ENCODE peak calls at places on chromosomes 3 and 15, in ten cellular contexts. G, Z, L, Q, J, F, E, U, Y and R are unnamed samples.

GRCh38 chr15:75154461-75155062 is 47.1 kb upstream of the C15orf39 start:
- DNase-seq in E (no peak), F (no peak), Z (no peak), G (no peak), U (no peak), Y (no peak), L (no peak), J (no peak), Q (no peak), R (no peak)

GRCh38 chr3:70994644-70995043 is 588.9 kb downstream of the FOXP1 start:
- DNase-seq in Y (no peak), Z (no peak), Q (no peak), U (no peak), L (no peak), J (no peak), E (no peak), F (no peak), G (no peak), R (no peak)

GRCh38 chr3:46660543-46661523 is 32.6 kb downstream of the ALS2CL start:
- DNase-seq in L (no peak), U (no peak), Y (no peak), J (no peak), F (no peak), E (peak), G (no peak), Z (no peak), Q (no peak), R (no peak)

GRCh38 chr3:73029321-73029796 is 32.1 kb upstream of the EBLN2 start:
- DNase-seq in E (no peak), Q (no peak), J (no peak), F (no peak), Z (peak), L (no peak), Y (no peak), G (peak), U (no peak), R (no peak)

GRCh38 chr15:66594344-66594743 is 28.5 kb upstream of the LCTL start:
- DNase-seq in L (peak), U (no peak), Z (no peak), Q (no peak), E (no peak), J (peak), Y (no peak), F (no peak), G (no peak), R (no peak)

GRCh38 chr15:99976811-99977271 is 243.6 kb upstream of the LYSMD4 start:
- DNase-seq in E (no peak), Y (no peak), F (no peak), U (no peak), Q (no peak), Z (no peak), J (no peak), L (no peak), G (peak), R (no peak)

GRCh38 chr3:182740710-182741109 is 52.6 kb upstream of the ATP11B start:
- DNase-seq in F (no peak), U (no peak), Q (peak), Y (no peak), G (no peak), E (peak), L (no peak), Z (no peak), J (no peak), R (no peak)

GRCh38 chr3:190175490-190175889 is 54.8 kb upstream of the P3H2 start:
- DNase-seq in J (no peak), F (no peak), E (no peak), Q (no peak), Z (no peak), U (no peak), L (no peak), Y (no peak), G (no peak), R (no peak)

GRCh38 chr3:128408693-128409620 is 57.7 kb downstream of the DNAJB8 start:
- DNase-seq in F (no peak), U (no peak), L (peak), G (no peak), Q (peak), Y (no peak), Z (no peak), J (peak), E (peak), R (no peak)

GRCh38 chr3:66297917-66298316 is 77.1 kb downstream of the SLC25A26 start:
- DNase-seq in Q (no peak), J (no peak), Y (no peak), E (no peak), Z (peak), L (no peak), U (no peak), G (peak), F (no peak), R (no peak)

GRCh38 chr3:45551214-45552010 is 43.1 kb upstream of the LIMD1 start:
- DNase-seq in J (no peak), G (peak), F (no peak), U (no peak), L (no peak), Z (peak), Q (peak), Y (peak), E (peak), R (no peak)

GRCh38 chr3:167671878-167672427 is 18.2 kb upstream of the WDR49 start:
- DNase-seq in L (no peak), G (no peak), Y (no peak), E (no peak), J (no peak), Q (no peak), Z (no peak), F (no peak), U (no peak), R (no peak)

GRCh38 chr15:97566957-97567356 is 393.5 kb upstream of the ARRDC4 start:
- DNase-seq in Z (no peak), Y (no peak), F (no peak), L (no peak), U (no peak), E (no peak), G (no peak), Q (no peak), J (no peak), R (no peak)

GRCh38 chr15:89083246-89083645 is 5.0 kb upstream of the ABHD2 start:
- DNase-seq in Y (no peak), L (no peak), E (no peak), G (no peak), U (no peak), Q (no peak), F (no peak), Z (no peak), J (no peak), R (no peak)

GRCh38 chr15:93035953-93036810 is 52.8 kb downstream of the RGMA start:
- DNase-seq in Q (peak), U (no peak), J (peak), G (peak), F (peak), Y (peak), L (peak), E (peak), Z (no peak), R (no peak)

GRCh38 chr3:69999191-70000027 is at the start of gene SAMMSON:
- DNase-seq in J (no peak), F (no peak), L (peak), Z (no peak), Q (peak), E (no peak), U (no peak), Y (no peak), G (peak), R (no peak)

GRCh38 chr15:44319385-44319784 is 30.9 kb downstream of the GOLM2 start:
- DNase-seq in F (no peak), U (peak), Z (no peak), E (no peak), Q (no peak), J (no peak), L (peak), Y (no peak), G (no peak), R (no peak)

GRCh38 chr3:66582721-66583141 is 81.9 kb upstream of the LRIG1 start:
- DNase-seq in Y (no peak), F (no peak), Q (no peak), J (peak), L (no peak), Z (peak), G (no peak), U (peak), E (no peak), R (peak)

GRCh38 chr3:146382386-146382785 is 87.0 kb downstream of the PLSCR2 start:
- DNase-seq in G (peak), Z (peak), J (no peak), F (no peak), Y (no peak), L (peak), Q (peak), E (no peak), U (no peak), R (no peak)

GRCh38 chr3:109545746-109546145 is 208.4 kb upstream of the DPPA4 start:
- DNase-seq in U (no peak), Z (no peak), F (no peak), L (no peak), G (no peak), Q (no peak), Y (no peak), E (no peak), J (no peak), R (no peak)

GRCh38 chr3:111904376-111905241 is 45.5 kb downstream of the PHLDB2 start:
- DNase-seq in Q (no peak), Z (peak), J (no peak), L (no peak), U (no peak), E (no peak), F (no peak), Y (no peak), G (peak), R (no peak)

GRCh38 chr3:59320080-59320479 is 270.3 kb upstream of the CFAP20DC start:
- DNase-seq in J (no peak), Z (no peak), F (no peak), U (no peak), L (no peak), E (no peak), Y (no peak), G (no peak), Q (no peak), R (no peak)

GRCh38 chr15:79168922-79169322 is 78.3 kb upstream of the RASGRF1 start:
- DNase-seq in U (no peak), F (no peak), Z (no peak), Q (peak), G (peak), L (peak), J (no peak), E (peak), Y (no peak), R (no peak)

GRCh38 chr3:183081459-183082183 is 17.7 kb downstream of the MCCC1 start:
- DNase-seq in Q (peak), Z (no peak), J (no peak), G (no peak), F (no peak), L (no peak), E (no peak), U (no peak), Y (no peak), R (no peak)

GRCh38 chr15:51334011-51334426 is 4.4 kb downstream of the CYP19A1 start:
- DNase-seq in L (no peak), U (no peak), Z (no peak), G (peak), Q (no peak), F (no peak), J (peak), Y (no peak), E (no peak), R (no peak)

GRCh38 chr3:38613426-38613825 is 36.1 kb downstream of the SCN5A start:
- DNase-seq in Z (no peak), U (no peak), F (no peak), J (no peak), Y (no peak), G (no peak), L (no peak), Q (no peak), E (no peak), R (no peak)

GRCh38 chr3:177357352-177358084 is 160.2 kb upstream of the TBL1XR1 start:
- DNase-seq in J (no peak), F (no peak), Q (peak), Y (peak), L (peak), G (peak), E (peak), Z (peak), U (no peak), R (no peak)
- TF ChIP-seq CTCF in J (no peak), F (no peak), Q (no peak), Y (no peak), L (no peak), G (no peak), E (no peak), Z (no peak), U (no peak), R (no peak)

DNA sequence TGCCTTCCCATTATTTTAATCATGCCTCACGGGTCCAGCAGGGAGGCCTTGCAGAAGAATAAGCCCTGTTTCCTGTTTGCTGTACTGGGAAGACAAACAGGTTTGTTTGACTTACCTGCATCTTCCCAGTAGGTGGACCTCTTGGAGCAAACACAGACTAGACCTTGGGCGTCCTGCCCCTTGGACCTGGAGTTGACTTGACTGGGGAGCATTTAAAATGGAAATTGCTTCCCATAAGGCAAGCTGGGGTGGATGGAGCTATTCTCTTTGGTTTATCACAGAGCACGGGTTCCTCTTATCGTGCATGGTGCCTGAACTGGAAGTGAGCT is 151.4 kb downstream of the RPLP1 start:
- DNase-seq in J (peak), F (no peak), Q (peak), U (no peak), E (no peak), Z (no peak), G (no peak), Y (no peak), L (peak), R (no peak)
- TF ChIP-seq CTCF in J (peak), F (no peak), Q (peak), U (no peak), E (peak), Z (no peak), G (no peak), Y (no peak), L (peak), R (no peak)

GRCh38 chr3:195123196-195123805 is 147.7 kb downstream of the XXYLT1 start:
- DNase-seq in Q (no peak), G (no peak), F (peak), Y (no peak), L (peak), J (peak), U (no peak), E (peak), Z (no peak), R (no peak)
- TF ChIP-seq CTCF in Q (no peak), G (peak), F (peak), Y (no peak), L (peak), J (peak), U (no peak), E (peak), Z (peak), R (no peak)

DNA sequence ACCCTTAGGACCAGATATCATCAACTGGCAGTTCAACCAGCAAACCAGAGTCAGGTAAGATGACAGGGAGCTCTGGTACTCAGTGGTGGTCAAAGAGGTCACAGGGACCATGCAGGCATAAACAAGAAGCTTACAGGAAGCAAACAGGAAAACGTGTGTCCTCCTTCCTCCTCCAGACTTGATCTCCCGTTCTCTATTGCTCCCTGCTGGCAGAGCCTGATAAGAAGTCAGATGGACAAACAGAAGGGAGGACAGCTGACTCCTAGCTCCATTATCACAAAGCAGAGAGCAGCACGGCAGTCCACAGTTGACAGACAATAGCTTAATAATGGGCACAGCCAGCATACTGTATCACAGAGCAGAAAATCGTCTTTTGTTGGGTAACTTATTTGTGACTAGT is 156.5 kb upstream of the SLC2A2 start:
- DNase-seq in U (no peak), E (no peak), F (no peak), L (no peak), G (peak), Y (no peak), Z (no peak), J (peak), Q (peak), R (no peak)
- TF ChIP-seq CTCF in U (no peak), E (peak), F (peak), L (no peak), G (no peak), Y (no peak), Z (no peak), J (peak), Q (peak), R (no peak)

DNA sequence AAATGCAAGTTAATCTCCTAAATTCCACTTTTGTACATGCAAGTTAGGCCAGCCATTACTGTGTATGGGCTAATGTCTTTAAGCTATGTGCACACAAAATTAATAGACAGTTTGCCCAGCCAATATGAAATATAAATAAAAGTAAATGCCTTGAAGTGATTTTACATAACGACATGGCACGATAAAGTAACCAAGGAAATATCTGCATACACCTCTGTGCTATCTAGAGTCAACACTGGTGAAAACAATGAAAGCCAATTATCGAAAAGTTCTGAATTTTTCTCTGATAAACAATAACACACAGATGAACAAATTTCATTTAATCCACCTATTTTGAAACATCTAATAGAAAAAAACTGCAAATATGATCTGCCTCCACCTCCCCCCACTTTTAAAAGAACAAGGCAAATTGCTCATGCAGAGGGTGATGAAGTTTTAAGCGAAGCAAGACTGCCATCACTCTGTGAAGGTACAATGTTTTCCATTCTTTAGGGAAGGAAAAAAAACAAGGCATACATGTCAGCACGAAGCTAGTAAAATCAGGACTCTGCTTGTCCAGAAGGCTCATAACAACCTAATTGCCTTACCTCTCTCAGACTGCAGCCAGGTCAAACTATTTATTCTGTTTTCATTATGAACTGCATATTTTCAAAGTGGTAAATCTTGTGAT is 317.7 kb downstream of the MECOM start:
- DNase-seq in Y (no peak), J (no peak), Q (no peak), G (no peak), U (no peak), Z (no peak), L (no peak), F (no peak), E (no peak), R (no peak)
- TF ChIP-seq CTCF in Y (no peak), J (no peak), Q (peak), G (no peak), U (no peak), Z (no peak), L (no peak), F (no peak), E (no peak), R (no peak)

GRCh38 chr3:98073486-98073885 is 13.5 kb upstream of the OR5AC2 start:
- DNase-seq in L (no peak), J (no peak), Y (no peak), E (no peak), U (no peak), F (no peak), Z (no peak), G (no peak), Q (no peak), R (no peak)

GRCh38 chr3:98070840-98071239 is 16.1 kb upstream of the OR5AC2 start:
- DNase-seq in Y (no peak), E (no peak), Z (no peak), G (no peak), J (no peak), L (peak), Q (no peak), U (no peak), F (no peak), R (no peak)

GRCh38 chr3:98068824-98069223 is 18.1 kb upstream of the OR5AC2 start:
- DNase-seq in J (no peak), F (no peak), U (no peak), Z (no peak), Q (no peak), Y (no peak), G (no peak), L (peak), E (no peak), R (no peak)
- TF ChIP-seq CTCF in J (peak), F (peak), U (no peak), Z (no peak), Q (no peak), Y (no peak), G (no peak), L (peak), E (peak), R (no peak)

GRCh38 chr15:101266787-101267186 is 10.5 kb downstream of the SELENOS start:
- DNase-seq in Q (no peak), G (no peak), L (no peak), J (no peak), F (no peak), Y (no peak), U (no peak), Z (no peak), E (no peak), R (no peak)

GRCh38 chr15:101267320-101268104 is 9.8 kb downstream of the SELENOS start:
- DNase-seq in J (no peak), Z (peak), G (peak), F (no peak), Y (peak), L (peak), E (no peak), U (no peak), Q (peak), R (no peak)

GRCh38 chr15:101272584-101272983 is 4.7 kb downstream of the SELENOS start:
- DNase-seq in U (no peak), Z (no peak), Y (no peak), F (no peak), J (no peak), E (peak), Q (no peak), L (no peak), G (no peak), R (no peak)

GRCh38 chr15:101266034-101266433 is 11.3 kb downstream of the SELENOS start:
- DNase-seq in U (no peak), L (no peak), Z (peak), G (peak), J (no peak), Q (no peak), E (no peak), Y (peak), F (no peak), R (no peak)

GRCh38 chr15:101269479-101270223 is 7.6 kb downstream of the SELENOS start:
- DNase-seq in J (no peak), Z (no peak), L (peak), G (peak), Y (no peak), F (no peak), Q (peak), U (no peak), E (peak), R (no peak)
- TF ChIP-seq CTCF in J (peak), Z (peak), L (peak), G (peak), Y (no peak), F (peak), Q (peak), U (peak), E (peak), R (no peak)

GRCh38 chr3:42552830-42553229 is 28.9 kb downstream of the SEC22C start:
- DNase-seq in L (no peak), Q (no peak), E (no peak), J (no peak), F (no peak), G (no peak), Z (no peak), U (no peak), Y (no peak), R (no peak)

GRCh38 chr3:42562047-42562907 is 19.5 kb downstream of the SEC22C start:
- DNase-seq in G (no peak), J (no peak), L (no peak), Y (no peak), E (no peak), U (no peak), Z (no peak), Q (no peak), F (no peak), R (no peak)

GRCh38 chr3:42556089-42556632 is 25.6 kb downstream of the SEC22C start:
- DNase-seq in E (no peak), G (no peak), Z (no peak), U (no peak), Y (no peak), Q (no peak), J (peak), L (no peak), F (no peak), R (no peak)

GRCh38 chr3:42557849-42558248 is 23.9 kb downstream of the SEC22C start:
- DNase-seq in Y (no peak), E (no peak), F (no peak), L (no peak), Q (no peak), Z (no peak), U (no peak), J (peak), G (no peak), R (no peak)
- TF ChIP-seq CTCF in Y (no peak), E (no peak), F (no peak), L (no peak), Q (no peak), Z (no peak), U (peak), J (peak), G (no peak), R (no peak)

GRCh38 chr3:24479816-24480215 is 14.8 kb downstream of the THRB start:
- DNase-seq in G (no peak), Z (no peak), J (no peak), Y (no peak), F (no peak), Q (no peak), E (no peak), U (no peak), L (no peak), R (no peak)

GRCh38 chr3:24474862-24475261 is 19.8 kb downstream of the THRB start:
- DNase-seq in F (no peak), Y (no peak), Q (no peak), E (no peak), L (no peak), Z (no peak), U (no peak), G (no peak), J (no peak), R (no peak)

GRCh38 chr3:24477090-24477656 is 17.5 kb downstream of the THRB start:
- DNase-seq in F (no peak), E (no peak), U (no peak), Y (no peak), Q (no peak), G (no peak), L (peak), J (no peak), Z (no peak), R (no peak)

GRCh38 chr3:24472358-24472757 is 22.3 kb downstream of the THRB start:
- DNase-seq in G (no peak), U (no peak), L (no peak), F (no peak), Z (no peak), Q (no peak), J (no peak), E (no peak), Y (no peak), R (no peak)

GRCh38 chr3:24475945-24476344 is 18.7 kb downstream of the THRB start:
- DNase-seq in Z (no peak), U (no peak), J (no peak), F (no peak), G (no peak), Y (no peak), Q (no peak), L (peak), E (no peak), R (no peak)
- TF ChIP-seq CTCF in Z (no peak), U (no peak), J (no peak), F (no peak), G (no peak), Y (no peak), Q (no peak), L (no peak), E (no peak), R (no peak)